ENCODE peak calls at places on chromosome 6, in six cellular contexts. D is caudate nucleus; F is AG10803; U is stimulated activated CD8-positive, alpha-beta memory T cell treated with anti-CD3 and anti-CD28 coated beads, Interleukin-15, amount 100 ng/mL, for 24 hours; W is HS-27A; E is left cardiac atrium. T is an unnamed sample.

GRCh38 chr6:4774715-4775590 is 1.3 kb upstream of the CDYL start:
- DNase-seq in D (no peak), E (peak; percentile 36), F (no peak), W (no peak), U (no peak), T (no peak)

GRCh38 chr6:44062771-44063560 is 64.3 kb downstream of the MRPL14 start:
- DNase-seq in F (no peak), U (no peak), W (no peak), D (no peak), E (peak; percentile 59), T (no peak)

GRCh38 chr6:106051241-106051640 is 34.9 kb upstream of the PRDM1 start:
- DNase-seq in F (no peak), W (no peak), U (no peak), D (no peak), E (no peak), T (no peak)

GRCh38 chr6:30555428-30556005 is 772 bp downstream of the GNL1 start:
- DNase-seq in D (peak; percentile 83), W (peak; percentile 14), F (peak; percentile 17), U (no peak), E (peak; percentile 70), T (no peak)

GRCh38 chr6:161407581-161407980 is 133.7 kb upstream of the AGPAT4 start:
- DNase-seq in E (no peak), D (no peak), W (no peak), F (peak; percentile 87), U (no peak), T (peak; percentile 84)

GRCh38 chr6:52416629-52417151 is 3.5 kb upstream of the EFHC1 start:
- DNase-seq in W (peak; percentile 83), E (no peak), F (peak; percentile 80), U (no peak), D (peak; percentile 18), T (no peak)

GRCh38 chr6:75524322-75524972 is 30.8 kb upstream of the FILIP1 start:
- DNase-seq in D (no peak), W (peak; percentile 62), E (no peak), U (no peak), F (peak; percentile 77), T (peak; percentile 87)

GRCh38 chr6:29530671-29531310 is 28.7 kb downstream of the UBD start:
- DNase-seq in F (no peak), U (no peak), W (no peak), E (no peak), D (no peak), T (no peak)

GRCh38 chr6:30922447-30922852 is 8.4 kb downstream of the VARS2 start:
- DNase-seq in E (no peak), D (no peak), U (no peak), W (no peak), F (no peak), T (no peak)

GRCh38 chr6:154156135-154156948 is 117.3 kb downstream of the OPRM1 start:
- DNase-seq in E (no peak), W (no peak), D (no peak), U (no peak), F (peak; percentile 9), T (peak; percentile 20)

GRCh38 chr6:31272856-31273626 is 1.1 kb upstream of the HLA-C start:
- DNase-seq in W (no peak), E (no peak), D (no peak), F (no peak), U (no peak), T (no peak)

GRCh38 chr6:51352506-51353029 is 533.9 kb downstream of the TFAP2B start:
- DNase-seq in F (no peak), E (no peak), W (no peak), U (no peak), D (no peak), T (no peak)

GRCh38 chr6:151805286-151805840 is 2.1 kb upstream of the ESR1 start:
- DNase-seq in D (no peak), F (peak; percentile 25), W (no peak), E (peak; percentile 25), U (no peak), T (no peak)

GRCh38 chr6:163837681-163838431 is 423.3 kb downstream of the QKI start:
- DNase-seq in W (no peak), E (peak; percentile 23), D (peak; percentile 26), U (no peak), F (peak; percentile 10), T (no peak)

GRCh38 chr6:160051390-160051789 is 70.2 kb upstream of the SLC22A1 start:
- DNase-seq in E (no peak), D (no peak), U (no peak), F (no peak), W (no peak), T (no peak)

GRCh38 chr6:154197176-154197850 is 158.3 kb downstream of the OPRM1 start:
- DNase-seq in E (no peak), F (peak; percentile 27), W (no peak), U (no peak), D (no peak), T (peak; percentile 44)

GRCh38 chr6:14458669-14459266 is 341.2 kb downstream of the CD83 start:
- DNase-seq in W (peak; percentile 42), U (no peak), E (no peak), F (peak; percentile 71), D (no peak), T (peak; percentile 23)

GRCh38 chr6:68572525-68572924 is 62.6 kb upstream of the ADGRB3 start:
- DNase-seq in U (no peak), D (no peak), W (peak; percentile 8), F (no peak), E (no peak), T (peak; percentile 9)

GRCh38 chr6:146545608-146546007 is 2.0 kb downstream of the RAB32 start:
- DNase-seq in D (no peak), F (peak; percentile 88), W (peak; percentile 43), E (no peak), U (no peak), T (peak; percentile 30)

GRCh38 chr6:130134594-130134993 is 88.2 kb downstream of the SAMD3 start:
- DNase-seq in W (no peak), F (no peak), E (no peak), D (no peak), U (no peak), T (no peak)

GRCh38 chr6:14965340-14966102 is 280.3 kb upstream of the JARID2 start:
- DNase-seq in E (no peak), W (no peak), D (no peak), F (peak; percentile 47), U (no peak), T (no peak)